ENCODE peak calls at places on chromosomes 6 and 20, in seven cellular contexts. F, S, U, O, T, M and Z are unnamed samples.

GRCh38 chr6:21831531-21832291 is 238.2 kb downstream of the SOX4 start:
- DNase-seq in F (no peak), S (no peak), U (peak), O (no peak), T (no peak), M (no peak), Z (no peak)

GRCh38 chr6:31642798-31643570 is 9.5 kb downstream of the BAG6 start:
- DNase-seq in F (no peak), S (peak), U (no peak), O (no peak), T (no peak), M (no peak), Z (no peak)

GRCh38 chr6:88899569-88900316 is 63.7 kb downstream of the RNGTT start:
- DNase-seq in F (no peak), S (no peak), U (no peak), O (no peak), T (no peak), M (no peak), Z (no peak)

GRCh38 chr6:44966449-44967091 is 361.6 kb upstream of the RUNX2 start:
- DNase-seq in F (no peak), S (peak), U (peak), O (no peak), T (no peak), M (no peak), Z (peak)

GRCh38 chr20:61839912-61840441 is 225.7 kb downstream of the TAF4 start:
- DNase-seq in F (no peak), S (no peak), U (no peak), O (no peak), T (no peak), M (no peak), Z (no peak)

GRCh38 chr6:169326067-169326799 is 72.6 kb upstream of the THBS2 start:
- DNase-seq in F (no peak), S (peak), U (peak), O (peak), T (no peak), M (no peak), Z (no peak)

GRCh38 chr6:56040875-56041274 is 165.5 kb upstream of the BMP5 start:
- DNase-seq in F (no peak), S (no peak), U (peak), O (no peak), T (no peak), M (no peak), Z (no peak)

GRCh38 chr20:8744228-8744844 is 324.6 kb upstream of the PLCB4 start:
- DNase-seq in F (no peak), S (no peak), U (peak), O (no peak), T (no peak), M (no peak), Z (no peak)

GRCh38 chr20:51104960-51105460 is 82.1 kb upstream of the KCNG1 start:
- DNase-seq in F (no peak), S (no peak), U (peak), O (no peak), T (no peak), M (no peak), Z (no peak)

GRCh38 chr6:40894962-40895799 is 143.8 kb downstream of the UNC5CL start:
- DNase-seq in F (no peak), S (peak), U (peak), O (peak), T (no peak), M (no peak), Z (peak)

GRCh38 chr6:168479421-168479820 is 38.4 kb downstream of the SMOC2 start:
- DNase-seq in F (no peak), S (no peak), U (no peak), O (no peak), T (no peak), M (no peak), Z (no peak)

GRCh38 chr6:105209950-105210706 is 30.3 kb upstream of the POPDC3 start:
- DNase-seq in F (no peak), S (no peak), U (peak), O (no peak), T (no peak), M (no peak), Z (no peak)

GRCh38 chr6:12010635-12011275 is 1.4 kb upstream of the HIVEP1 start:
- DNase-seq in F (no peak), S (peak), U (no peak), O (peak), T (no peak), M (no peak), Z (peak)

GRCh38 chr6:139060332-139060731 is 31.8 kb downstream of the ABRACL start:
- DNase-seq in F (no peak), S (no peak), U (peak), O (no peak), T (peak), M (no peak), Z (no peak)

GRCh38 chr20:49700411-49701185 is 13.1 kb downstream of the B4GALT5 start:
- DNase-seq in F (no peak), S (no peak), U (peak), O (no peak), T (no peak), M (no peak), Z (peak)

GRCh38 chr6:166024252-166024651 is 143.4 kb downstream of the TBXT start:
- DNase-seq in F (no peak), S (no peak), U (no peak), O (no peak), T (no peak), M (no peak), Z (no peak)